ENCODE peak calls at places on chromosome 14, in nine cellular contexts. One of them, this sample, is unnamed.

GRCh38 chr14:68784298-68784910 is 8.5 kb downstream of the ZFP36L1 start:
- DNase-seq in NCI-H1694: no peak
- DNase-seq in activated CD8-positive, alpha-beta memory T cell treated with anti-CD3 and anti-CD28 coated beads for 24 hours: peak
- DNase-seq in pancreas: peak
- DNase-seq in T-cell: no peak
- DNase-seq in transverse colon: peak
- DNase-seq in IMR-90: no peak
- DNase-seq in activated gamma-delta T cell treated with Interleukin-2 at 50 U/mL for 16 hours: no peak
- DNase-seq in fibroblast of the aortic adventitia: peak
- DNase-seq in this sample: peak

GRCh38 chr14:105528859-105529505 is 2.6 kb downstream of the TMEM121 start:
- DNase-seq in transverse colon: no peak
- DNase-seq in activated gamma-delta T cell treated with Interleukin-2 at 50 U/mL for 16 hours: no peak
- DNase-seq in NCI-H1694: no peak
- DNase-seq in IMR-90: no peak
- DNase-seq in activated CD8-positive, alpha-beta memory T cell treated with anti-CD3 and anti-CD28 coated beads for 24 hours: peak
- DNase-seq in T-cell: no peak
- DNase-seq in fibroblast of the aortic adventitia: no peak
- DNase-seq in pancreas: no peak
- DNase-seq in this sample: no peak

GRCh38 chr14:105294142-105294597 is 6.6 kb downstream of the BRF1 start:
- DNase-seq in pancreas: peak
- DNase-seq in T-cell: peak
- DNase-seq in activated CD8-positive, alpha-beta memory T cell treated with anti-CD3 and anti-CD28 coated beads for 24 hours: peak
- DNase-seq in transverse colon: no peak
- DNase-seq in NCI-H1694: peak
- DNase-seq in activated gamma-delta T cell treated with Interleukin-2 at 50 U/mL for 16 hours: peak
- DNase-seq in fibroblast of the aortic adventitia: peak
- DNase-seq in IMR-90: peak
- DNase-seq in this sample: peak

GRCh38 chr14:92704036-92704804 is 44.2 kb downstream of the LGMN start:
- DNase-seq in T-cell: no peak
- DNase-seq in IMR-90: no peak
- DNase-seq in activated CD8-positive, alpha-beta memory T cell treated with anti-CD3 and anti-CD28 coated beads for 24 hours: no peak
- DNase-seq in NCI-H1694: no peak
- DNase-seq in activated gamma-delta T cell treated with Interleukin-2 at 50 U/mL for 16 hours: no peak
- DNase-seq in pancreas: no peak
- DNase-seq in transverse colon: peak
- DNase-seq in fibroblast of the aortic adventitia: no peak
- DNase-seq in this sample: no peak

GRCh38 chr14:59657769-59658168 is 81.2 kb upstream of the CCDC175 start:
- DNase-seq in activated CD8-positive, alpha-beta memory T cell treated with anti-CD3 and anti-CD28 coated beads for 24 hours: no peak
- DNase-seq in transverse colon: no peak
- DNase-seq in activated gamma-delta T cell treated with Interleukin-2 at 50 U/mL for 16 hours: no peak
- DNase-seq in pancreas: no peak
- DNase-seq in IMR-90: no peak
- DNase-seq in fibroblast of the aortic adventitia: no peak
- DNase-seq in NCI-H1694: no peak
- DNase-seq in T-cell: no peak
- DNase-seq in this sample: no peak

GRCh38 chr14:35277179-35277578 is 15.0 kb upstream of the PSMA6 start:
- DNase-seq in activated CD8-positive, alpha-beta memory T cell treated with anti-CD3 and anti-CD28 coated beads for 24 hours: no peak
- DNase-seq in pancreas: no peak
- DNase-seq in fibroblast of the aortic adventitia: no peak
- DNase-seq in transverse colon: no peak
- DNase-seq in IMR-90: no peak
- DNase-seq in T-cell: no peak
- DNase-seq in NCI-H1694: no peak
- DNase-seq in activated gamma-delta T cell treated with Interleukin-2 at 50 U/mL for 16 hours: no peak
- DNase-seq in this sample: no peak

GRCh38 chr14:86911506-86911905 is 1081.5 kb downstream of the GALC start:
- DNase-seq in activated gamma-delta T cell treated with Interleukin-2 at 50 U/mL for 16 hours: no peak
- DNase-seq in NCI-H1694: no peak
- DNase-seq in fibroblast of the aortic adventitia: no peak
- DNase-seq in IMR-90: no peak
- DNase-seq in T-cell: no peak
- DNase-seq in pancreas: no peak
- DNase-seq in activated CD8-positive, alpha-beta memory T cell treated with anti-CD3 and anti-CD28 coated beads for 24 hours: no peak
- DNase-seq in transverse colon: no peak
- DNase-seq in this sample: no peak

GRCh38 chr14:101809671-101810514 is 48.4 kb downstream of the PPP2R5C start:
- DNase-seq in activated gamma-delta T cell treated with Interleukin-2 at 50 U/mL for 16 hours: peak
- DNase-seq in activated CD8-positive, alpha-beta memory T cell treated with anti-CD3 and anti-CD28 coated beads for 24 hours: peak
- DNase-seq in pancreas: peak
- DNase-seq in T-cell: peak
- DNase-seq in IMR-90: peak
- DNase-seq in fibroblast of the aortic adventitia: peak
- DNase-seq in NCI-H1694: peak
- DNase-seq in transverse colon: peak
- DNase-seq in this sample: peak

GRCh38 chr14:75101491-75101890 is 25.4 kb downstream of the NEK9 start:
- DNase-seq in activated CD8-positive, alpha-beta memory T cell treated with anti-CD3 and anti-CD28 coated beads for 24 hours: no peak
- DNase-seq in fibroblast of the aortic adventitia: no peak
- DNase-seq in T-cell: no peak
- DNase-seq in IMR-90: no peak
- DNase-seq in NCI-H1694: no peak
- DNase-seq in activated gamma-delta T cell treated with Interleukin-2 at 50 U/mL for 16 hours: no peak
- DNase-seq in transverse colon: no peak
- DNase-seq in pancreas: no peak
- DNase-seq in this sample: no peak

GRCh38 chr14:68660495-68660894 is 132.4 kb downstream of the ZFP36L1 start:
- DNase-seq in activated gamma-delta T cell treated with Interleukin-2 at 50 U/mL for 16 hours: no peak
- DNase-seq in activated CD8-positive, alpha-beta memory T cell treated with anti-CD3 and anti-CD28 coated beads for 24 hours: peak
- DNase-seq in transverse colon: no peak
- DNase-seq in IMR-90: no peak
- DNase-seq in pancreas: peak
- DNase-seq in NCI-H1694: no peak
- DNase-seq in T-cell: no peak
- DNase-seq in fibroblast of the aortic adventitia: no peak
- DNase-seq in this sample: no peak

GRCh38 chr14:69039287-69039628 is 60.2 kb upstream of the ACTN1 start:
- DNase-seq in NCI-H1694: no peak
- DNase-seq in fibroblast of the aortic adventitia: peak
- DNase-seq in activated CD8-positive, alpha-beta memory T cell treated with anti-CD3 and anti-CD28 coated beads for 24 hours: no peak
- DNase-seq in pancreas: no peak
- DNase-seq in T-cell: no peak
- DNase-seq in activated gamma-delta T cell treated with Interleukin-2 at 50 U/mL for 16 hours: no peak
- DNase-seq in transverse colon: no peak
- DNase-seq in IMR-90: peak
- DNase-seq in this sample: peak

GRCh38 chr14:36910578-36910977 is 248.9 kb downstream of the PAX9 start:
- DNase-seq in IMR-90: no peak
- DNase-seq in transverse colon: no peak
- DNase-seq in T-cell: no peak
- DNase-seq in fibroblast of the aortic adventitia: no peak
- DNase-seq in pancreas: no peak
- DNase-seq in NCI-H1694: no peak
- DNase-seq in activated gamma-delta T cell treated with Interleukin-2 at 50 U/mL for 16 hours: no peak
- DNase-seq in activated CD8-positive, alpha-beta memory T cell treated with anti-CD3 and anti-CD28 coated beads for 24 hours: no peak
- DNase-seq in this sample: no peak

GRCh38 chr14:77204457-77204796 is 22.8 kb downstream of the TMEM63C start:
- DNase-seq in fibroblast of the aortic adventitia: no peak
- DNase-seq in T-cell: no peak
- DNase-seq in transverse colon: no peak
- DNase-seq in activated gamma-delta T cell treated with Interleukin-2 at 50 U/mL for 16 hours: no peak
- DNase-seq in NCI-H1694: peak
- DNase-seq in IMR-90: no peak
- DNase-seq in activated CD8-positive, alpha-beta memory T cell treated with anti-CD3 and anti-CD28 coated beads for 24 hours: no peak
- DNase-seq in pancreas: no peak
- DNase-seq in this sample: no peak

GRCh38 chr14:87049886-87050820 is 942.8 kb downstream of the GALC start:
- DNase-seq in transverse colon: no peak
- DNase-seq in fibroblast of the aortic adventitia: peak
- DNase-seq in pancreas: no peak
- DNase-seq in activated CD8-positive, alpha-beta memory T cell treated with anti-CD3 and anti-CD28 coated beads for 24 hours: no peak
- DNase-seq in IMR-90: peak
- DNase-seq in T-cell: no peak
- DNase-seq in NCI-H1694: peak
- DNase-seq in activated gamma-delta T cell treated with Interleukin-2 at 50 U/mL for 16 hours: no peak
- DNase-seq in this sample: peak

GRCh38 chr14:80116157-80116556 is 95.1 kb downstream of the DIO2 start:
- DNase-seq in transverse colon: no peak
- DNase-seq in activated CD8-positive, alpha-beta memory T cell treated with anti-CD3 and anti-CD28 coated beads for 24 hours: no peak
- DNase-seq in activated gamma-delta T cell treated with Interleukin-2 at 50 U/mL for 16 hours: no peak
- DNase-seq in fibroblast of the aortic adventitia: no peak
- DNase-seq in T-cell: no peak
- DNase-seq in NCI-H1694: no peak
- DNase-seq in pancreas: no peak
- DNase-seq in IMR-90: no peak
- DNase-seq in this sample: no peak

GRCh38 chr14:79581912-79582576 is 629.3 kb downstream of the DIO2 start:
- DNase-seq in fibroblast of the aortic adventitia: no peak
- DNase-seq in IMR-90: peak
- DNase-seq in pancreas: no peak
- DNase-seq in activated gamma-delta T cell treated with Interleukin-2 at 50 U/mL for 16 hours: no peak
- DNase-seq in NCI-H1694: no peak
- DNase-seq in activated CD8-positive, alpha-beta memory T cell treated with anti-CD3 and anti-CD28 coated beads for 24 hours: no peak
- DNase-seq in T-cell: no peak
- DNase-seq in transverse colon: no peak
- DNase-seq in this sample: peak

GRCh38 chr14:21734457-21735074 is 60.9 kb upstream of the OR4E1 start:
- DNase-seq in activated gamma-delta T cell treated with Interleukin-2 at 50 U/mL for 16 hours: peak
- DNase-seq in activated CD8-positive, alpha-beta memory T cell treated with anti-CD3 and anti-CD28 coated beads for 24 hours: no peak
- DNase-seq in IMR-90: peak
- DNase-seq in fibroblast of the aortic adventitia: peak
- DNase-seq in T-cell: no peak
- DNase-seq in pancreas: no peak
- DNase-seq in transverse colon: no peak
- DNase-seq in NCI-H1694: peak
- DNase-seq in this sample: peak

GRCh38 chr14:90760591-90761316 is 55.5 kb downstream of the TTC7B start:
- DNase-seq in activated CD8-positive, alpha-beta memory T cell treated with anti-CD3 and anti-CD28 coated beads for 24 hours: no peak
- DNase-seq in transverse colon: no peak
- DNase-seq in T-cell: no peak
- DNase-seq in IMR-90: peak
- DNase-seq in fibroblast of the aortic adventitia: peak
- DNase-seq in pancreas: no peak
- DNase-seq in activated gamma-delta T cell treated with Interleukin-2 at 50 U/mL for 16 hours: no peak
- DNase-seq in NCI-H1694: peak
- DNase-seq in this sample: peak

GRCh38 chr14:31205681-31206535 is 1.7 kb downstream of the HECTD1 start:
- DNase-seq in pancreas: no peak
- DNase-seq in IMR-90: peak
- DNase-seq in fibroblast of the aortic adventitia: peak
- DNase-seq in activated gamma-delta T cell treated with Interleukin-2 at 50 U/mL for 16 hours: no peak
- DNase-seq in T-cell: no peak
- DNase-seq in NCI-H1694: peak
- DNase-seq in transverse colon: no peak
- DNase-seq in activated CD8-positive, alpha-beta memory T cell treated with anti-CD3 and anti-CD28 coated beads for 24 hours: no peak
- DNase-seq in this sample: peak

GRCh38 chr14:54848910-54849309 is 53.7 kb downstream of the GCH1 start:
- DNase-seq in activated CD8-positive, alpha-beta memory T cell treated with anti-CD3 and anti-CD28 coated beads for 24 hours: no peak
- DNase-seq in T-cell: no peak
- DNase-seq in activated gamma-delta T cell treated with Interleukin-2 at 50 U/mL for 16 hours: no peak
- DNase-seq in pancreas: no peak
- DNase-seq in IMR-90: no peak
- DNase-seq in fibroblast of the aortic adventitia: no peak
- DNase-seq in NCI-H1694: no peak
- DNase-seq in transverse colon: no peak
- DNase-seq in this sample: no peak